ENCODE peak calls at places on chromosomes 11 and 22, in eight cellular contexts. E is tibial artery, C is OCI-LY7, G is NCI-H1092 treated with DMSO at 0.1 percent for 48 hours, V is ureter, U is skeletal muscle cell, Q is BJ, T is psoas muscle. N is an unnamed sample.

GRCh38 chr22:35977136-35977535 is 51.5 kb downstream of the RBFOX2 start:
- DNase-seq in E (no peak), C (no peak), G (no peak), V (no peak), U (peak), Q (no peak), T (no peak), N (no peak)

GRCh38 chr11:93541884-93542752 is 1.1 kb downstream of the SMCO4 start:
- DNase-seq in E (peak), C (peak), G (peak), V (no peak), U (no peak), Q (no peak), T (peak), N (peak)

GRCh38 chr11:34269031-34269430 is 88.8 kb downstream of the ABTB2 start:
- DNase-seq in E (no peak), C (no peak), G (no peak), V (no peak), U (no peak), Q (no peak), T (no peak), N (no peak)

GRCh38 chr22:35850831-35851230 is 133.2 kb downstream of the APOL5 start:
- DNase-seq in E (no peak), C (no peak), G (no peak), V (no peak), U (no peak), Q (no peak), T (no peak), N (no peak)

GRCh38 chr11:117189941-117190544 is 9.1 kb upstream of the TAGLN start:
- DNase-seq in E (peak), C (peak), G (no peak), V (peak), U (no peak), Q (no peak), T (no peak), N (no peak)

GRCh38 chr11:114466742-114467141 is 27.5 kb downstream of the REXO2 start:
- DNase-seq in E (no peak), C (no peak), G (no peak), V (no peak), U (no peak), Q (no peak), T (no peak), N (no peak)

GRCh38 chr11:130548491-130548833 is 100.0 kb downstream of the ADAMTS15 start:
- DNase-seq in E (no peak), C (no peak), G (no peak), V (no peak), U (no peak), Q (no peak), T (no peak), N (no peak)

GRCh38 chr22:17562906-17563870 is at the start of gene SLC25A18:
- DNase-seq in E (peak), C (no peak), G (no peak), V (no peak), U (peak), Q (no peak), T (peak), N (no peak)

GRCh38 chr11:35662061-35662648 is 420 bp upstream of the TRIM44 start:
- DNase-seq in E (no peak), C (no peak), G (peak), V (no peak), U (no peak), Q (no peak), T (no peak), N (peak)

GRCh38 chr11:124946735-124947141 is 7.3 kb upstream of the CCDC15 start:
- DNase-seq in E (no peak), C (no peak), G (no peak), V (no peak), U (no peak), Q (peak), T (no peak), N (no peak)

GRCh38 chr11:2368178-2368850 is 8.8 kb upstream of the CD81 start:
- DNase-seq in E (no peak), C (no peak), G (no peak), V (no peak), U (no peak), Q (no peak), T (no peak), N (no peak)

GRCh38 chr11:77141034-77141433 is 13.0 kb downstream of the MYO7A start:
- DNase-seq in E (no peak), C (no peak), G (peak), V (no peak), U (peak), Q (no peak), T (no peak), N (peak)

GRCh38 chr11:37718431-37718999 is 1120.5 kb upstream of the RAG2 start:
- DNase-seq in E (no peak), C (no peak), G (no peak), V (no peak), U (peak), Q (no peak), T (no peak), N (no peak)

GRCh38 chr11:68441466-68442230 is 18.9 kb upstream of the PPP6R3 start:
- DNase-seq in E (no peak), C (peak), G (peak), V (no peak), U (peak), Q (no peak), T (no peak), N (peak)

GRCh38 chr22:35452351-35452781 is 52.4 kb downstream of the MCM5 start:
- DNase-seq in E (no peak), C (no peak), G (peak), V (peak), U (no peak), Q (no peak), T (no peak), N (peak)

GRCh38 chr11:74226907-74227306 is 55.8 kb downstream of the PPME1 start:
- DNase-seq in E (no peak), C (no peak), G (no peak), V (no peak), U (no peak), Q (no peak), T (no peak), N (no peak)

GRCh38 chr11:19664896-19665548 is 47.6 kb upstream of the NAV2 start:
- DNase-seq in E (no peak), C (no peak), G (no peak), V (no peak), U (no peak), Q (no peak), T (no peak), N (no peak)

GRCh38 chr11:33157103-33158027 is 3.9 kb downstream of the CSTF3 start:
- DNase-seq in E (no peak), C (no peak), G (no peak), V (no peak), U (no peak), Q (no peak), T (no peak), N (no peak)

GRCh38 chr11:14045417-14045816 is 82.9 kb downstream of the SPON1 start:
- DNase-seq in E (no peak), C (no peak), G (no peak), V (no peak), U (no peak), Q (no peak), T (no peak), N (no peak)

GRCh38 chr11:47328449-47329390 is 23.8 kb downstream of the MYBPC3 start:
- DNase-seq in E (no peak), C (no peak), G (no peak), V (no peak), U (no peak), Q (no peak), T (no peak), N (no peak)

GRCh38 chr11:129077191-129077590 is 114.9 kb downstream of the ARHGAP32 start:
- DNase-seq in E (no peak), C (no peak), G (no peak), V (no peak), U (no peak), Q (no peak), T (no peak), N (no peak)

GRCh38 chr11:62613275-62613864 is 313 bp downstream of the ROM1 start:
- DNase-seq in E (no peak), C (no peak), G (no peak), V (no peak), U (no peak), Q (no peak), T (no peak), N (no peak)

GRCh38 chr22:36732609-36733008 is 29.1 kb upstream of the CACNG2 start:
- DNase-seq in E (peak), C (no peak), G (no peak), V (no peak), U (no peak), Q (no peak), T (no peak), N (no peak)

GRCh38 chr11:72781313-72782080 is 12.3 kb downstream of the STARD10 start:
- DNase-seq in E (no peak), C (peak), G (peak), V (no peak), U (no peak), Q (no peak), T (peak), N (no peak)

GRCh38 chr11:33033493-33033892 is 5.9 kb upstream of the TCP11L1 start:
- DNase-seq in E (no peak), C (no peak), G (no peak), V (no peak), U (no peak), Q (no peak), T (no peak), N (no peak)

GRCh38 chr22:43848366-43849171 is 13.7 kb downstream of the SULT4A1 start:
- DNase-seq in E (peak), C (no peak), G (peak), V (no peak), U (no peak), Q (no peak), T (no peak), N (no peak)

GRCh38 chr11:1392561-1392960 is 2.8 kb downstream of the BRSK2 start:
- DNase-seq in E (no peak), C (no peak), G (no peak), V (no peak), U (no peak), Q (no peak), T (no peak), N (no peak)

GRCh38 chr22:49701380-49702067 is 126.1 kb downstream of the BRD1 start:
- DNase-seq in E (no peak), C (peak), G (no peak), V (no peak), U (no peak), Q (no peak), T (no peak), N (no peak)

GRCh38 chr22:30490399-30490798 is 15.1 kb downstream of the SEC14L4 start:
- DNase-seq in E (no peak), C (no peak), G (no peak), V (no peak), U (no peak), Q (no peak), T (no peak), N (no peak)

GRCh38 chr11:119993732-119994131 is 144.2 kb downstream of the TRIM29 start:
- DNase-seq in E (no peak), C (no peak), G (peak), V (no peak), U (no peak), Q (no peak), T (no peak), N (peak)

GRCh38 chr11:2383823-2384722 is 7.0 kb downstream of the CD81 start:
- DNase-seq in E (no peak), C (peak), G (no peak), V (peak), U (no peak), Q (no peak), T (peak), N (no peak)

GRCh38 chr11:111851636-111852035 is 19.7 kb downstream of the ALG9 start:
- DNase-seq in E (no peak), C (peak), G (no peak), V (no peak), U (no peak), Q (no peak), T (no peak), N (no peak)

GRCh38 chr11:995752-996420 is 40.6 kb downstream of the MUC6 start:
- DNase-seq in E (no peak), C (no peak), G (peak), V (no peak), U (no peak), Q (no peak), T (no peak), N (no peak)

GRCh38 chr22:20228939-20229272 is 39.2 kb downstream of the RTN4R start:
- DNase-seq in E (no peak), C (no peak), G (no peak), V (no peak), U (no peak), Q (no peak), T (no peak), N (no peak)

GRCh38 chr11:102807921-102808320 is 10.0 kb upstream of the MMP1 start:
- DNase-seq in E (no peak), C (peak), G (no peak), V (no peak), U (no peak), Q (no peak), T (no peak), N (no peak)

GRCh38 chr11:72676874-72677341 is 2.7 kb upstream of the PDE2A start:
- DNase-seq in E (no peak), C (peak), G (no peak), V (no peak), U (no peak), Q (no peak), T (peak), N (no peak)

GRCh38 chr11:68669301-68670090 is 14.8 kb upstream of the GAL start:
- DNase-seq in E (peak), C (no peak), G (no peak), V (no peak), U (no peak), Q (no peak), T (no peak), N (no peak)

GRCh38 chr11:29231991-29232390 is 784.8 kb downstream of the KCNA4 start:
- DNase-seq in E (no peak), C (no peak), G (no peak), V (no peak), U (no peak), Q (no peak), T (no peak), N (no peak)

N was measured in DMS153.